ENCODE peak calls at places on chromosomes 12 and 14, in four cellular contexts. R, W, C and X are unnamed samples.

GRCh38 chr12:3600039-3600720 is 109.2 kb downstream of the PRMT8 start:
- DNase-seq in R (no peak), W (no peak), C (no peak), X (no peak)

GRCh38 chr12:22684526-22685118 is 59.7 kb downstream of the ETNK1 start:
- DNase-seq in R (no peak), W (no peak), C (no peak), X (no peak)

GRCh38 chr12:120584343-120585149 is 3.3 kb upstream of the POP5 start:
- DNase-seq in R (peak; percentile 90), W (peak; percentile 42), C (peak; percentile 71), X (peak; percentile 45)

GRCh38 chr12:43836455-43836989 is 641 bp downstream of the TMEM117 start:
- DNase-seq in R (no peak), W (no peak), C (no peak), X (no peak)

GRCh38 chr12:107458163-107458562 is 227.4 kb upstream of the PWP1 start:
- DNase-seq in R (no peak), W (no peak), C (no peak), X (no peak)

GRCh38 chr12:105523164-105524057 is 192.9 kb downstream of the C12orf75 start:
- DNase-seq in R (peak; percentile 76), W (no peak), C (no peak), X (no peak)

GRCh38 chr14:91114079-91115065 is 499 bp downstream of the DGLUCY start:
- DNase-seq in R (peak; percentile 78), W (peak; percentile 59), C (peak; percentile 87), X (peak; percentile 57)

GRCh38 chr12:18546399-18546798 is 191.4 kb downstream of the PLCZ1 start:
- DNase-seq in R (no peak), W (no peak), C (no peak), X (no peak)

GRCh38 chr14:104137297-104138097 is 890 bp upstream of the KIF26A start:
- DNase-seq in R (peak; percentile 91), W (peak; percentile 76), C (peak; percentile 79), X (peak; percentile 60)

GRCh38 chr14:57714487-57714899 is 151.4 kb downstream of the SLC35F4 start:
- DNase-seq in R (no peak), W (no peak), C (no peak), X (no peak)

GRCh38 chr14:63308723-63309317 is 9.9 kb downstream of the GPHB5 start:
- DNase-seq in R (no peak), W (no peak), C (peak; percentile 62), X (no peak)

GRCh38 chr12:74581439-74581838 is 43.8 kb downstream of the ATXN7L3B start:
- DNase-seq in R (no peak), W (no peak), C (no peak), X (no peak)

GRCh38 chr14:66503532-66503931 is 4.4 kb upstream of the GPHN start:
- DNase-seq in R (no peak), W (no peak), C (no peak), X (no peak)

GRCh38 chr12:43306066-43306465 is 245.9 kb downstream of the ADAMTS20 start:
- DNase-seq in R (no peak), W (no peak), C (no peak), X (no peak)

GRCh38 chr14:89678715-89679220 is 261.7 kb upstream of the FOXN3 start:
- DNase-seq in R (no peak), W (no peak), C (no peak), X (no peak)

GRCh38 chr12:11805680-11806079 is 156.2 kb downstream of the ETV6 start:
- DNase-seq in R (no peak), W (no peak), C (no peak), X (no peak)

GRCh38 chr12:80232873-80233272 is 133.5 kb downstream of the OTOGL start:
- DNase-seq in R (no peak), W (no peak), C (no peak), X (no peak)

GRCh38 chr14:95597784-95598204 is 62.9 kb downstream of the GLRX5 start:
- DNase-seq in R (no peak), W (peak; percentile 40), C (peak; percentile 53), X (no peak)

GRCh38 chr12:107801150-107801549 is 26.6 kb downstream of the ASCL4 start:
- DNase-seq in R (no peak), W (no peak), C (no peak), X (no peak)

GRCh38 chr12:124175731-124176130 is 119.2 kb upstream of the RFLNA start:
- DNase-seq in R (no peak), W (no peak), C (no peak), X (no peak)

GRCh38 chr12:19200261-19200660 is 70.7 kb downstream of the PLEKHA5 start:
- DNase-seq in R (no peak), W (no peak), C (no peak), X (no peak)

GRCh38 chr12:131137836-131138637 is 184.3 kb downstream of the ADGRD1 start:
- DNase-seq in R (peak; percentile 65), W (no peak), C (no peak), X (no peak)

GRCh38 chr14:77469041-77469440 is 11.1 kb downstream of the AHSA1 start:
- DNase-seq in R (peak; percentile 32), W (no peak), C (no peak), X (no peak)

GRCh38 chr14:86847176-86847575 is 1145.8 kb downstream of the GALC start:
- DNase-seq in R (no peak), W (no peak), C (no peak), X (no peak)

GRCh38 chr12:23760495-23760894 is 189.0 kb downstream of the SOX5 start:
- DNase-seq in R (no peak), W (no peak), C (peak; percentile 37), X (no peak)

GRCh38 chr12:102948941-102949352 is 8.5 kb upstream of the ASCL1 start:
- DNase-seq in R (no peak), W (peak; percentile 64), C (peak; percentile 81), X (no peak)

GRCh38 chr14:78253986-78254385 is 83.8 kb downstream of the NRXN3 start:
- DNase-seq in R (no peak), W (no peak), C (no peak), X (no peak)

GRCh38 chr12:82527165-82527780 is 159.4 kb upstream of the TMTC2 start:
- DNase-seq in R (no peak), W (no peak), C (peak; percentile 16), X (no peak)

GRCh38 chr12:52316290-52316689 is 4.9 kb downstream of the KRT83 start:
- DNase-seq in R (no peak), W (no peak), C (no peak), X (no peak)

GRCh38 chr12:69466867-69467266 is 3.3 kb upstream of the FRS2 start:
- DNase-seq in R (no peak), W (no peak), C (no peak), X (no peak)

GRCh38 chr12:120639771-120640721 is at the start of gene CABP1:
- DNase-seq in R (peak; percentile 80), W (peak; percentile 63), C (peak; percentile 85), X (peak; percentile 18)

GRCh38 chr14:53144244-53144643 is 8.9 kb downstream of the DDHD1 start:
- DNase-seq in R (no peak), W (no peak), C (no peak), X (no peak)

GRCh38 chr12:40735551-40736230 is 43.5 kb downstream of the CNTN1 start:
- DNase-seq in R (no peak), W (no peak), C (no peak), X (no peak)

GRCh38 chr14:23577710-23578392 is 739 bp downstream of the JPH4 start:
- DNase-seq in R (peak; percentile 45), W (no peak), C (peak; percentile 69), X (no peak)

GRCh38 chr14:40697221-40697620 is 909.5 kb upstream of the LRFN5 start:
- DNase-seq in R (no peak), W (no peak), C (no peak), X (no peak)

GRCh38 chr14:37558740-37559139 is 36.3 kb downstream of the FOXA1 start:
- DNase-seq in R (no peak), W (no peak), C (no peak), X (no peak)

GRCh38 chr14:71403673-71404072 is 496.4 kb downstream of the PCNX1 start:
- DNase-seq in R (no peak), W (no peak), C (no peak), X (no peak)
- TF ChIP-seq CTCF in R (no peak), W (peak; percentile 34), C (no peak), X (peak; percentile 23)

GRCh38 chr12:46946137-46946536 is 120.3 kb upstream of the SLC38A4 start:
- DNase-seq in R (no peak), W (no peak), C (no peak), X (no peak)

GRCh38 chr12:46942579-46942978 is 116.8 kb upstream of the SLC38A4 start:
- DNase-seq in R (no peak), W (no peak), C (no peak), X (no peak)

GRCh38 chr12:46944771-46945170 is 119.0 kb upstream of the SLC38A4 start:
- DNase-seq in R (no peak), W (no peak), C (no peak), X (no peak)

GRCh38 chr12:46945591-46945990 is 119.8 kb upstream of the SLC38A4 start:
- DNase-seq in R (no peak), W (no peak), C (no peak), X (no peak)

GRCh38 chr12:46944104-46944503 is 118.3 kb upstream of the SLC38A4 start:
- DNase-seq in R (no peak), W (no peak), C (no peak), X (no peak)
- TF ChIP-seq CTCF in R (no peak), W (no peak), C (no peak), X (no peak)

GRCh38 chr12:57519758-57520007 is 631 bp downstream of the DDIT3 start:
- DNase-seq in R (no peak), W (no peak), C (no peak), X (no peak)

GRCh38 chr12:57522887-57523705 is 472 bp downstream of the MBD6 start:
- DNase-seq in R (peak; percentile 89), W (peak; percentile 37), C (peak; percentile 72), X (no peak)

GRCh38 chr12:57522019-57522886 is at the start of gene MBD6:
- DNase-seq in R (peak; percentile 97), W (peak; percentile 87), C (peak; percentile 85), X (peak; percentile 91)

GRCh38 chr12:57520008-57520726 is at the start of gene DDIT3:
- DNase-seq in R (peak; percentile 87), W (peak; percentile 99), C (peak; percentile 100), X (peak; percentile 99)

GRCh38 chr12:57521475-57522018 is 1.1 kb upstream of the MBD6 start:
- DNase-seq in R (peak; percentile 81), W (no peak), C (peak; percentile 46), X (peak; percentile 40)
- TF ChIP-seq CTCF in R (no peak), W (no peak), C (no peak), X (no peak)

GRCh38 chr12:293199-293598 is 30.6 kb upstream of the SLC6A13 start:
- DNase-seq in R (no peak), W (no peak), C (no peak), X (no peak)

GRCh38 chr12:292186-292585 is 29.6 kb upstream of the SLC6A13 start:
- DNase-seq in R (no peak), W (no peak), C (no peak), X (no peak)

GRCh38 chr12:291153-291723 is 28.6 kb upstream of the SLC6A13 start:
- DNase-seq in R (no peak), W (no peak), C (no peak), X (no peak)

DNA sequence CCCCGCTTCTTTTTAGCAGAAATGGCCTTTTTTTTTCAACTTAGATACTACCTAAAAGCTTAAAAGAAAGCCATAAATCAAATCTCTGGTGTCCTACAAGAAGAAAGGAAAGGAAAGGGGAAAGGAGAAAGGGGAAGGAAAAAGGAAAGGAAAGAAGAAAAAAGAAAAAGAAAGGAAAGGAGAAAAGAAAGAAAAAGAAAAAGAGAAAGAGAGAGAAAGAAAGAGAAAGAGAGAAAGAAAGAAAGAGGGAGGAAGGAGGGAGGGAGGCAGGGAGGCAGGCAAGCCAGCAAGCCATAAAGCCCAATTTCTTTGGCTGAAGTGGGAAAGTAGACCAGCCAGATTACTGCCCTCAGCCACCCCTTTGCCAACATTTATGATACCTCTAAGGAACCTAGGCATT is 32.5 kb upstream of the SLC6A13 start:
- DNase-seq in R (no peak), W (no peak), C (no peak), X (no peak)
- TF ChIP-seq CTCF in R (no peak), W (no peak), C (no peak), X (no peak)